ENCODE peak calls at places on chromosome 1, in nine cellular contexts. One of them, this sample, is unnamed.

GRCh38 chr1:29939086-29939485 is 702.8 kb downstream of the PTPRU start:
- DNase-seq in PC-9: no peak
- DNase-seq in pancreas: no peak
- DNase-seq in right lobe of liver: no peak
- DNase-seq in psoas muscle: no peak
- DNase-seq in right atrium auricular region: no peak
- DNase-seq in breast epithelium: no peak
- DNase-seq in hepatocyte: no peak
- DNase-seq in lower lobe of right lung: no peak
- DNase-seq in this sample: no peak

GRCh38 chr1:37478451-37478871 is 4.1 kb downstream of the ZC3H12A start:
- DNase-seq in PC-9: no peak
- DNase-seq in pancreas: no peak
- DNase-seq in right lobe of liver: no peak
- DNase-seq in psoas muscle: peak; percentile 15
- DNase-seq in right atrium auricular region: peak; percentile 52
- DNase-seq in breast epithelium: no peak
- DNase-seq in hepatocyte: peak; percentile 22
- DNase-seq in lower lobe of right lung: no peak
- DNase-seq in this sample: no peak

GRCh38 chr1:3628445-3628844 is 3.6 kb downstream of the TPRG1L start:
- DNase-seq in PC-9: no peak
- DNase-seq in pancreas: no peak
- DNase-seq in right lobe of liver: peak; percentile 4
- DNase-seq in psoas muscle: no peak
- DNase-seq in right atrium auricular region: no peak
- DNase-seq in breast epithelium: no peak
- DNase-seq in hepatocyte: no peak
- DNase-seq in lower lobe of right lung: peak; percentile 17
- DNase-seq in this sample: peak; percentile 31

GRCh38 chr1:183804382-183804781 is 538 bp upstream of the RGL1 start:
- DNase-seq in PC-9: no peak
- DNase-seq in pancreas: no peak
- DNase-seq in right lobe of liver: no peak
- DNase-seq in psoas muscle: no peak
- DNase-seq in right atrium auricular region: no peak
- DNase-seq in breast epithelium: no peak
- DNase-seq in hepatocyte: no peak
- DNase-seq in lower lobe of right lung: no peak
- DNase-seq in this sample: no peak

GRCh38 chr1:13583964-13584791 is 546 bp downstream of the PDPN start:
- DNase-seq in PC-9: no peak
- DNase-seq in pancreas: peak; percentile 52
- DNase-seq in right lobe of liver: no peak
- DNase-seq in psoas muscle: peak; percentile 66
- DNase-seq in right atrium auricular region: no peak
- DNase-seq in breast epithelium: peak; percentile 79
- DNase-seq in hepatocyte: peak; percentile 56
- DNase-seq in lower lobe of right lung: peak; percentile 55
- DNase-seq in this sample: peak; percentile 73

GRCh38 chr1:227795732-227796131 is 19.7 kb upstream of the PRSS38 start:
- DNase-seq in PC-9: no peak
- DNase-seq in pancreas: no peak
- DNase-seq in right lobe of liver: no peak
- DNase-seq in psoas muscle: no peak
- DNase-seq in right atrium auricular region: peak; percentile 34
- DNase-seq in breast epithelium: no peak
- DNase-seq in hepatocyte: no peak
- DNase-seq in lower lobe of right lung: no peak
- DNase-seq in this sample: peak; percentile 43

GRCh38 chr1:33268927-33269610 is 12.8 kb downstream of the ZNF362 start:
- DNase-seq in PC-9: no peak
- DNase-seq in pancreas: no peak
- DNase-seq in right lobe of liver: no peak
- DNase-seq in psoas muscle: no peak
- DNase-seq in right atrium auricular region: no peak
- DNase-seq in breast epithelium: no peak
- DNase-seq in hepatocyte: no peak
- DNase-seq in lower lobe of right lung: no peak
- DNase-seq in this sample: no peak

GRCh38 chr1:28981170-28981569 is 66.8 kb downstream of the EPB41 start:
- DNase-seq in PC-9: no peak
- DNase-seq in pancreas: no peak
- DNase-seq in right lobe of liver: no peak
- DNase-seq in psoas muscle: no peak
- DNase-seq in right atrium auricular region: no peak
- DNase-seq in breast epithelium: no peak
- DNase-seq in hepatocyte: no peak
- DNase-seq in lower lobe of right lung: no peak
- DNase-seq in this sample: no peak

GRCh38 chr1:89309828-89310227 is 37.2 kb upstream of the GBP5 start:
- DNase-seq in PC-9: no peak
- DNase-seq in pancreas: no peak
- DNase-seq in right lobe of liver: no peak
- DNase-seq in psoas muscle: no peak
- DNase-seq in right atrium auricular region: no peak
- DNase-seq in breast epithelium: no peak
- DNase-seq in hepatocyte: no peak
- DNase-seq in lower lobe of right lung: no peak
- DNase-seq in this sample: no peak

GRCh38 chr1:201020647-201021332 is 2.7 kb downstream of the KIF21B start:
- DNase-seq in PC-9: peak; percentile 34
- DNase-seq in pancreas: no peak
- DNase-seq in right lobe of liver: no peak
- DNase-seq in psoas muscle: no peak
- DNase-seq in right atrium auricular region: no peak
- DNase-seq in breast epithelium: no peak
- DNase-seq in hepatocyte: no peak
- DNase-seq in lower lobe of right lung: no peak
- DNase-seq in this sample: no peak

GRCh38 chr1:91851130-91852010 is 34.6 kb downstream of the TGFBR3 start:
- DNase-seq in PC-9: peak; percentile 85
- DNase-seq in pancreas: peak; percentile 84
- DNase-seq in right lobe of liver: peak; percentile 92
- DNase-seq in psoas muscle: peak; percentile 85
- DNase-seq in right atrium auricular region: peak; percentile 93
- DNase-seq in breast epithelium: peak; percentile 54
- DNase-seq in hepatocyte: peak; percentile 79
- DNase-seq in lower lobe of right lung: peak; percentile 92
- DNase-seq in this sample: peak; percentile 97

GRCh38 chr1:18929686-18930085 is 26.8 kb downstream of the IFFO2 start:
- DNase-seq in PC-9: no peak
- DNase-seq in pancreas: no peak
- DNase-seq in right lobe of liver: no peak
- DNase-seq in psoas muscle: no peak
- DNase-seq in right atrium auricular region: no peak
- DNase-seq in breast epithelium: no peak
- DNase-seq in hepatocyte: no peak
- DNase-seq in lower lobe of right lung: no peak
- DNase-seq in this sample: peak; percentile 34

GRCh38 chr1:235127203-235127602 is 1.4 kb downstream of the TOMM20 start:
- DNase-seq in PC-9: no peak
- DNase-seq in pancreas: no peak
- DNase-seq in right lobe of liver: no peak
- DNase-seq in psoas muscle: no peak
- DNase-seq in right atrium auricular region: no peak
- DNase-seq in breast epithelium: no peak
- DNase-seq in hepatocyte: no peak
- DNase-seq in lower lobe of right lung: no peak
- DNase-seq in this sample: no peak

GRCh38 chr1:201882665-201883132 is 6.0 kb upstream of the SHISA4 start:
- DNase-seq in PC-9: peak; percentile 92
- DNase-seq in pancreas: no peak
- DNase-seq in right lobe of liver: no peak
- DNase-seq in psoas muscle: no peak
- DNase-seq in right atrium auricular region: no peak
- DNase-seq in breast epithelium: peak; percentile 10
- DNase-seq in hepatocyte: no peak
- DNase-seq in lower lobe of right lung: no peak
- DNase-seq in this sample: no peak

GRCh38 chr1:207316141-207316540 is 5.3 kb upstream of the CD55 start:
- DNase-seq in PC-9: peak; percentile 94
- DNase-seq in pancreas: no peak
- DNase-seq in right lobe of liver: no peak
- DNase-seq in psoas muscle: no peak
- DNase-seq in right atrium auricular region: no peak
- DNase-seq in breast epithelium: peak; percentile 69
- DNase-seq in hepatocyte: peak; percentile 43
- DNase-seq in lower lobe of right lung: peak; percentile 57
- DNase-seq in this sample: peak; percentile 39

GRCh38 chr1:19390901-19391595 is 78.9 kb downstream of the SLC66A1 start:
- DNase-seq in PC-9: no peak
- DNase-seq in pancreas: no peak
- DNase-seq in right lobe of liver: peak; percentile 40
- DNase-seq in psoas muscle: peak; percentile 58
- DNase-seq in right atrium auricular region: peak; percentile 72
- DNase-seq in breast epithelium: peak; percentile 57
- DNase-seq in hepatocyte: peak; percentile 64
- DNase-seq in lower lobe of right lung: no peak
- DNase-seq in this sample: peak; percentile 56

GRCh38 chr1:162147760-162148159 is 78.3 kb downstream of the NOS1AP start:
- DNase-seq in PC-9: no peak
- DNase-seq in pancreas: no peak
- DNase-seq in right lobe of liver: no peak
- DNase-seq in psoas muscle: no peak
- DNase-seq in right atrium auricular region: no peak
- DNase-seq in breast epithelium: no peak
- DNase-seq in hepatocyte: no peak
- DNase-seq in lower lobe of right lung: no peak
- DNase-seq in this sample: no peak
- H3K4me3 ChIP-seq in PC-9: no peak overlapping the region
- H3K4me3 ChIP-seq in pancreas: no peak overlapping the region
- H3K4me3 ChIP-seq in right lobe of liver: no peak overlapping the region
- H3K4me3 ChIP-seq in psoas muscle: no peak overlapping the region
- H3K4me3 ChIP-seq in right atrium auricular region: no peak overlapping the region
- H3K4me3 ChIP-seq in breast epithelium: no peak overlapping the region
- H3K4me3 ChIP-seq in hepatocyte: no peak overlapping the region
- H3K4me3 ChIP-seq in lower lobe of right lung: no peak overlapping the region
- H3K4me3 ChIP-seq in this sample: no peak overlapping the region

GRCh38 chr1:155940531-155940992 is 876 bp upstream of the RXFP4 start:
- DNase-seq in PC-9: peak; percentile 69
- DNase-seq in pancreas: no peak
- DNase-seq in right lobe of liver: no peak
- DNase-seq in psoas muscle: no peak
- DNase-seq in right atrium auricular region: no peak
- DNase-seq in breast epithelium: no peak
- DNase-seq in hepatocyte: no peak
- DNase-seq in lower lobe of right lung: no peak
- DNase-seq in this sample: no peak
- H3K27ac ChIP-seq in PC-9: peak overlapping the region; percentile 85
- H3K27ac ChIP-seq in pancreas: peak overlapping the region; percentile 72
- H3K27ac ChIP-seq in right lobe of liver: peak overlapping the region; percentile 37
- H3K27ac ChIP-seq in psoas muscle: peak overlapping the region; percentile 68
- H3K27ac ChIP-seq in right atrium auricular region: peak overlapping the region; percentile 84
- H3K27ac ChIP-seq in breast epithelium: peak overlapping the region; percentile 75
- H3K27ac ChIP-seq in hepatocyte: peak overlapping the region; percentile 28
- H3K27ac ChIP-seq in lower lobe of right lung: peak overlapping the region; percentile 85
- H3K27ac ChIP-seq in this sample: peak overlapping the region; percentile 90

GRCh38 chr1:204307334-204307883 is 52.3 kb downstream of the PLEKHA6 start:
- DNase-seq in PC-9: no peak
- DNase-seq in pancreas: no peak
- DNase-seq in right lobe of liver: no peak
- DNase-seq in psoas muscle: no peak
- DNase-seq in right atrium auricular region: no peak
- DNase-seq in breast epithelium: no peak
- DNase-seq in hepatocyte: peak; percentile 56
- DNase-seq in lower lobe of right lung: no peak
- DNase-seq in this sample: no peak
- TF ChIP-seq CTCF in PC-9: no peak
- TF ChIP-seq CTCF in pancreas: no peak
- TF ChIP-seq CTCF in right lobe of liver: no peak
- TF ChIP-seq CTCF in psoas muscle: no peak
- TF ChIP-seq CTCF in right atrium auricular region: peak; percentile 64
- TF ChIP-seq CTCF in breast epithelium: no peak
- TF ChIP-seq CTCF in hepatocyte: peak; percentile 30
- TF ChIP-seq CTCF in lower lobe of right lung: no peak
- TF ChIP-seq CTCF in this sample: no peak

DNA sequence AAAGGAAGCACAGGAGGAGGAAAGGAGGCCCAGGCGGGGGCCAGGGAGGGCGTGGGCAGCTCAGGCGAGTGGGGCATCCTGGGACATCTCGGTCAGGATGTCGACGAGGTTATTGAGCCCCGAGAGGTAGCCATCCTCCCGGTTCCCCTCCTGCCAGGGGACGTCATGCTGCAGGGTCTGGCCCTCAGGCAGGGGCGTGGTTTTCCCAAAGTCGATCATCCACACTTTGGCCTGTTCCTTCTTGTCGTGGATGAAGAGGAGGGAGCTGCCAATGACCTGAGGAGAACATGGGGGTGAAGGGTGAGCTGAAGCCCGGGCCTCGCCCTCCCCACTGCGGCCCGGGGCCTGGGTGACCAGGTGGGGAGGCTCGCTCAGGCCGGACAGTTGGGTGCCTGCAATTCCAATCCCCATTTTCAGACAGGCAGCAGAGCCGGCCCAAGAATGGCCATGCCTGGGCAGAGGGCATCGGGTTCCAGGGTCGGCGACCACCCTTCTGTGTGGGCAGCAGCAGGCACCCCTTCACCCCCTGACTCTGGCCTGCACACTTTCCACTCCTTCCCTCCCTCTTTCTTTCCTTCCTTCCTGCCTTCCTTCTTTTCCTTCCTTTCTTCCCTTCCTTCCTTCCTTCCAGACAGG is 86.2 kb downstream of the STUM start:
- DNase-seq in PC-9: no peak
- DNase-seq in pancreas: peak; percentile 56
- DNase-seq in right lobe of liver: no peak
- DNase-seq in psoas muscle: no peak
- DNase-seq in right atrium auricular region: no peak
- DNase-seq in breast epithelium: no peak
- DNase-seq in hepatocyte: no peak
- DNase-seq in lower lobe of right lung: peak; percentile 33
- DNase-seq in this sample: peak; percentile 48
- H3K4me3 ChIP-seq in PC-9: no peak overlapping the region
- H3K4me3 ChIP-seq in pancreas: no peak overlapping the region
- H3K4me3 ChIP-seq in right lobe of liver: no peak overlapping the region
- H3K4me3 ChIP-seq in psoas muscle: no peak overlapping the region
- H3K4me3 ChIP-seq in right atrium auricular region: no peak overlapping the region
- H3K4me3 ChIP-seq in breast epithelium: no peak overlapping the region
- H3K4me3 ChIP-seq in hepatocyte: no peak overlapping the region
- H3K4me3 ChIP-seq in lower lobe of right lung: no peak overlapping the region
- H3K4me3 ChIP-seq in this sample: no peak overlapping the region